ENCODE peak calls at places on chromosome 20, in four cellular contexts. W, G, J and T are unnamed samples.

GRCh38 chr20:39067526-39068216 is 105.5 kb downstream of the DHX35 start:
- DNase-seq in W (no peak), G (no peak), J (peak; percentile 16), T (no peak)

GRCh38 chr20:31596831-31597482 is 8.1 kb upstream of the ID1 start:
- DNase-seq in W (no peak), G (no peak), J (no peak), T (no peak)

GRCh38 chr20:54608978-54609377 is 133.6 kb downstream of the DOK5 start:
- DNase-seq in W (no peak), G (no peak), J (no peak), T (no peak)

GRCh38 chr20:13009682-13010406 is 1.1 kb downstream of the SPTLC3 start:
- DNase-seq in W (no peak), G (no peak), J (peak; percentile 81), T (no peak)

GRCh38 chr20:40434122-40434521 is 254.9 kb downstream of the MAFB start:
- DNase-seq in W (no peak), G (no peak), J (no peak), T (no peak)

GRCh38 chr20:3226864-3227263 is 12.1 kb downstream of the SLC4A11 start:
- DNase-seq in W (no peak), G (no peak), J (no peak), T (no peak)

GRCh38 chr20:53655909-53656652 is 62.4 kb upstream of the ZNF217 start:
- DNase-seq in W (no peak), G (no peak), J (no peak), T (no peak)

GRCh38 chr20:63664861-63665594 is 6.9 kb downstream of the RTEL1 start:
- DNase-seq in W (no peak), G (no peak), J (no peak), T (peak; percentile 50)

GRCh38 chr20:39916236-39916635 is 772.8 kb downstream of the MAFB start:
- DNase-seq in W (no peak), G (no peak), J (no peak), T (peak; percentile 23)

GRCh38 chr20:10185741-10186558 is 32.7 kb upstream of the SNAP25 start:
- DNase-seq in W (no peak), G (no peak), J (no peak), T (no peak)

GRCh38 chr20:63940472-63941266 is 15.5 kb downstream of the UCKL1 start:
- DNase-seq in W (peak; percentile 51), G (no peak), J (no peak), T (no peak)

GRCh38 chr20:38603286-38603685 is 1.7 kb downstream of the ARHGAP40 start:
- DNase-seq in W (no peak), G (no peak), J (no peak), T (no peak)

GRCh38 chr20:36128463-36129176 is 25.9 kb upstream of the EPB41L1 start:
- DNase-seq in W (no peak), G (no peak), J (peak; percentile 36), T (no peak)

GRCh38 chr20:57659131-57659788 is 39.0 kb upstream of the ZBP1 start:
- DNase-seq in W (no peak), G (peak; percentile 9), J (no peak), T (no peak)

GRCh38 chr20:63881451-63882226 is 13.3 kb upstream of the DNAJC5 start:
- DNase-seq in W (no peak), G (no peak), J (no peak), T (peak; percentile 43)

GRCh38 chr20:10708342-10709185 is 34.8 kb upstream of the JAG1 start:
- DNase-seq in W (no peak), G (no peak), J (peak; percentile 55), T (no peak)

GRCh38 chr20:58697867-58698703 is 5.5 kb downstream of the NPEPL1 start:
- DNase-seq in W (no peak), G (no peak), J (no peak), T (no peak)

GRCh38 chr20:24785141-24785924 is 163.7 kb upstream of the CST7 start:
- DNase-seq in W (no peak), G (no peak), J (no peak), T (no peak)

GRCh38 chr20:4283011-4283410 is 267.7 kb upstream of the RNF24 start:
- DNase-seq in W (no peak), G (no peak), J (no peak), T (no peak)

GRCh38 chr20:64053841-64054661 is 4.6 kb upstream of the SOX18 start:
- DNase-seq in W (peak; percentile 78), G (no peak), J (no peak), T (peak; percentile 86)